ENCODE peak calls at places on chromosomes 4 and X, in eight cellular contexts. One of them, this sample, is unnamed.

GRCh38 chr4:173436866-173437265 is 38.0 kb upstream of the SCRG1 start:
- DNase-seq in fibroblast of mammary gland: no peak
- DNase-seq in non-pigmented ciliary epithelial cell: no peak
- DNase-seq in uterus: no peak
- DNase-seq in mucosa of descending colon: no peak
- DNase-seq in stimulated activated CD4-positive, alpha-beta T cell treated with anti-CD3 and anti-CD28 coated beads, TNF-alpha, amount 100 ng/mL, for 48 hours: no peak
- DNase-seq in endothelial cell: no peak
- DNase-seq in NCI-H1092: no peak
- DNase-seq in this sample: no peak

GRCh38 chr4:170589597-170590191 is 499.9 kb upstream of the AADAT start:
- DNase-seq in endothelial cell: no peak
- DNase-seq in uterus: no peak
- DNase-seq in stimulated activated CD4-positive, alpha-beta T cell treated with anti-CD3 and anti-CD28 coated beads, TNF-alpha, amount 100 ng/mL, for 48 hours: no peak
- DNase-seq in non-pigmented ciliary epithelial cell: peak
- DNase-seq in NCI-H1092: no peak
- DNase-seq in mucosa of descending colon: no peak
- DNase-seq in fibroblast of mammary gland: peak
- DNase-seq in this sample: no peak

GRCh38 chr4:140851032-140851636 is 94.9 kb upstream of the TBC1D9 start:
- DNase-seq in non-pigmented ciliary epithelial cell: peak
- DNase-seq in stimulated activated CD4-positive, alpha-beta T cell treated with anti-CD3 and anti-CD28 coated beads, TNF-alpha, amount 100 ng/mL, for 48 hours: no peak
- DNase-seq in uterus: peak
- DNase-seq in endothelial cell: peak
- DNase-seq in NCI-H1092: peak
- DNase-seq in mucosa of descending colon: no peak
- DNase-seq in fibroblast of mammary gland: peak
- DNase-seq in this sample: no peak

GRCh38 chr4:25787891-25788331 is 74.9 kb downstream of the SEL1L3 start:
- DNase-seq in NCI-H1092: no peak
- DNase-seq in non-pigmented ciliary epithelial cell: no peak
- DNase-seq in uterus: no peak
- DNase-seq in fibroblast of mammary gland: no peak
- DNase-seq in mucosa of descending colon: no peak
- DNase-seq in stimulated activated CD4-positive, alpha-beta T cell treated with anti-CD3 and anti-CD28 coated beads, TNF-alpha, amount 100 ng/mL, for 48 hours: no peak
- DNase-seq in endothelial cell: no peak
- DNase-seq in this sample: peak

GRCh38 chr4:173459857-173460256 is 60.9 kb upstream of the SCRG1 start:
- DNase-seq in endothelial cell: no peak
- DNase-seq in stimulated activated CD4-positive, alpha-beta T cell treated with anti-CD3 and anti-CD28 coated beads, TNF-alpha, amount 100 ng/mL, for 48 hours: no peak
- DNase-seq in NCI-H1092: no peak
- DNase-seq in uterus: no peak
- DNase-seq in mucosa of descending colon: no peak
- DNase-seq in fibroblast of mammary gland: no peak
- DNase-seq in non-pigmented ciliary epithelial cell: no peak
- DNase-seq in this sample: no peak

GRCh38 chr4:109411964-109412363 is 21.7 kb upstream of the SEC24B start:
- DNase-seq in NCI-H1092: no peak
- DNase-seq in stimulated activated CD4-positive, alpha-beta T cell treated with anti-CD3 and anti-CD28 coated beads, TNF-alpha, amount 100 ng/mL, for 48 hours: no peak
- DNase-seq in fibroblast of mammary gland: no peak
- DNase-seq in endothelial cell: no peak
- DNase-seq in non-pigmented ciliary epithelial cell: no peak
- DNase-seq in mucosa of descending colon: no peak
- DNase-seq in uterus: no peak
- DNase-seq in this sample: no peak

GRCh38 chr4:165325732-165326512 is 1.5 kb upstream of the MSMO1 start:
- DNase-seq in stimulated activated CD4-positive, alpha-beta T cell treated with anti-CD3 and anti-CD28 coated beads, TNF-alpha, amount 100 ng/mL, for 48 hours: no peak
- DNase-seq in uterus: no peak
- DNase-seq in fibroblast of mammary gland: peak
- DNase-seq in NCI-H1092: no peak
- DNase-seq in endothelial cell: no peak
- DNase-seq in mucosa of descending colon: no peak
- DNase-seq in non-pigmented ciliary epithelial cell: peak
- DNase-seq in this sample: peak

GRCh38 chr4:101597204-101597603 is 193.3 kb upstream of the BANK1 start:
- DNase-seq in non-pigmented ciliary epithelial cell: no peak
- DNase-seq in mucosa of descending colon: no peak
- DNase-seq in NCI-H1092: no peak
- DNase-seq in uterus: no peak
- DNase-seq in endothelial cell: no peak
- DNase-seq in fibroblast of mammary gland: peak
- DNase-seq in stimulated activated CD4-positive, alpha-beta T cell treated with anti-CD3 and anti-CD28 coated beads, TNF-alpha, amount 100 ng/mL, for 48 hours: peak
- DNase-seq in this sample: no peak

GRCh38 chr4:119099227-119099910 is 36.3 kb upstream of the MYOZ2 start:
- DNase-seq in uterus: no peak
- DNase-seq in non-pigmented ciliary epithelial cell: peak
- DNase-seq in NCI-H1092: no peak
- DNase-seq in stimulated activated CD4-positive, alpha-beta T cell treated with anti-CD3 and anti-CD28 coated beads, TNF-alpha, amount 100 ng/mL, for 48 hours: no peak
- DNase-seq in mucosa of descending colon: no peak
- DNase-seq in fibroblast of mammary gland: peak
- DNase-seq in endothelial cell: no peak
- DNase-seq in this sample: peak

GRCh38 chr4:83107636-83108035 is 6.9 kb downstream of the PLAC8 start:
- DNase-seq in NCI-H1092: no peak
- DNase-seq in non-pigmented ciliary epithelial cell: no peak
- DNase-seq in mucosa of descending colon: no peak
- DNase-seq in stimulated activated CD4-positive, alpha-beta T cell treated with anti-CD3 and anti-CD28 coated beads, TNF-alpha, amount 100 ng/mL, for 48 hours: no peak
- DNase-seq in uterus: no peak
- DNase-seq in endothelial cell: no peak
- DNase-seq in fibroblast of mammary gland: no peak
- DNase-seq in this sample: no peak

GRCh38 chrX:110159865-110160264 is 157.0 kb downstream of the TMEM164 start:
- DNase-seq in uterus: no peak
- DNase-seq in fibroblast of mammary gland: no peak
- DNase-seq in NCI-H1092: no peak
- DNase-seq in non-pigmented ciliary epithelial cell: no peak
- DNase-seq in stimulated activated CD4-positive, alpha-beta T cell treated with anti-CD3 and anti-CD28 coated beads, TNF-alpha, amount 100 ng/mL, for 48 hours: no peak
- DNase-seq in mucosa of descending colon: no peak
- DNase-seq in endothelial cell: no peak
- DNase-seq in this sample: no peak

GRCh38 chr4:15691346-15692140 is 9.9 kb downstream of the FAM200B start:
- DNase-seq in endothelial cell: no peak
- DNase-seq in stimulated activated CD4-positive, alpha-beta T cell treated with anti-CD3 and anti-CD28 coated beads, TNF-alpha, amount 100 ng/mL, for 48 hours: no peak
- DNase-seq in non-pigmented ciliary epithelial cell: no peak
- DNase-seq in mucosa of descending colon: no peak
- DNase-seq in uterus: no peak
- DNase-seq in fibroblast of mammary gland: peak
- DNase-seq in NCI-H1092: no peak
- DNase-seq in this sample: peak

GRCh38 chr4:958836-959337 is 14.5 kb downstream of the DGKQ start:
- DNase-seq in mucosa of descending colon: no peak
- DNase-seq in endothelial cell: no peak
- DNase-seq in NCI-H1092: no peak
- DNase-seq in stimulated activated CD4-positive, alpha-beta T cell treated with anti-CD3 and anti-CD28 coated beads, TNF-alpha, amount 100 ng/mL, for 48 hours: no peak
- DNase-seq in uterus: peak
- DNase-seq in fibroblast of mammary gland: no peak
- DNase-seq in non-pigmented ciliary epithelial cell: no peak
- DNase-seq in this sample: no peak

GRCh38 chrX:53223955-53224859 is 800 bp downstream of the KDM5C start:
- DNase-seq in stimulated activated CD4-positive, alpha-beta T cell treated with anti-CD3 and anti-CD28 coated beads, TNF-alpha, amount 100 ng/mL, for 48 hours: no peak
- DNase-seq in uterus: no peak
- DNase-seq in endothelial cell: no peak
- DNase-seq in fibroblast of mammary gland: peak
- DNase-seq in NCI-H1092: no peak
- DNase-seq in mucosa of descending colon: peak
- DNase-seq in non-pigmented ciliary epithelial cell: no peak
- DNase-seq in this sample: peak

GRCh38 chr4:105088110-105088879 is 58.4 kb upstream of the TET2 start:
- DNase-seq in mucosa of descending colon: no peak
- DNase-seq in endothelial cell: no peak
- DNase-seq in stimulated activated CD4-positive, alpha-beta T cell treated with anti-CD3 and anti-CD28 coated beads, TNF-alpha, amount 100 ng/mL, for 48 hours: no peak
- DNase-seq in fibroblast of mammary gland: peak
- DNase-seq in non-pigmented ciliary epithelial cell: peak
- DNase-seq in uterus: peak
- DNase-seq in NCI-H1092: no peak
- DNase-seq in this sample: peak

GRCh38 chrX:154093965-154094364 is 3.6 kb downstream of the MECP2 start:
- DNase-seq in NCI-H1092: no peak
- DNase-seq in non-pigmented ciliary epithelial cell: no peak
- DNase-seq in endothelial cell: no peak
- DNase-seq in uterus: no peak
- DNase-seq in mucosa of descending colon: no peak
- DNase-seq in fibroblast of mammary gland: no peak
- DNase-seq in stimulated activated CD4-positive, alpha-beta T cell treated with anti-CD3 and anti-CD28 coated beads, TNF-alpha, amount 100 ng/mL, for 48 hours: no peak
- DNase-seq in this sample: no peak

GRCh38 chr4:77804471-77804870 is 14.7 kb downstream of the CNOT6L start:
- DNase-seq in uterus: no peak
- DNase-seq in endothelial cell: no peak
- DNase-seq in mucosa of descending colon: no peak
- DNase-seq in stimulated activated CD4-positive, alpha-beta T cell treated with anti-CD3 and anti-CD28 coated beads, TNF-alpha, amount 100 ng/mL, for 48 hours: no peak
- DNase-seq in non-pigmented ciliary epithelial cell: no peak
- DNase-seq in NCI-H1092: no peak
- DNase-seq in fibroblast of mammary gland: peak
- DNase-seq in this sample: no peak

GRCh38 chrX:3788494-3789233 is 75.2 kb upstream of the PRKX start:
- DNase-seq in mucosa of descending colon: no peak
- DNase-seq in non-pigmented ciliary epithelial cell: no peak
- DNase-seq in endothelial cell: peak
- DNase-seq in fibroblast of mammary gland: no peak
- DNase-seq in stimulated activated CD4-positive, alpha-beta T cell treated with anti-CD3 and anti-CD28 coated beads, TNF-alpha, amount 100 ng/mL, for 48 hours: no peak
- DNase-seq in NCI-H1092: no peak
- DNase-seq in uterus: no peak
- DNase-seq in this sample: no peak

GRCh38 chr4:145805490-145805889 is 125.5 kb downstream of the C4orf51 start:
- DNase-seq in non-pigmented ciliary epithelial cell: peak
- DNase-seq in mucosa of descending colon: no peak
- DNase-seq in endothelial cell: peak
- DNase-seq in uterus: no peak
- DNase-seq in NCI-H1092: no peak
- DNase-seq in stimulated activated CD4-positive, alpha-beta T cell treated with anti-CD3 and anti-CD28 coated beads, TNF-alpha, amount 100 ng/mL, for 48 hours: no peak
- DNase-seq in fibroblast of mammary gland: no peak
- DNase-seq in this sample: peak

GRCh38 chrX:134537179-134537945 is 77.4 kb downstream of the HPRT1 start:
- DNase-seq in NCI-H1092: no peak
- DNase-seq in mucosa of descending colon: peak
- DNase-seq in non-pigmented ciliary epithelial cell: no peak
- DNase-seq in fibroblast of mammary gland: peak
- DNase-seq in endothelial cell: no peak
- DNase-seq in uterus: no peak
- DNase-seq in stimulated activated CD4-positive, alpha-beta T cell treated with anti-CD3 and anti-CD28 coated beads, TNF-alpha, amount 100 ng/mL, for 48 hours: no peak
- DNase-seq in this sample: peak

This sample was measured in NCI-H226.